ENCODE peak calls at places on chromosomes 5 and 9, in nine cellular contexts. One of them, this sample, is unnamed.

GRCh38 chr5:78522476-78523105 is 126.0 kb downstream of the LHFPL2 start:
- DNase-seq in heart right ventricle: no peak
- DNase-seq in mammary epithelial cell: no peak
- DNase-seq in glutamatergic neuron: no peak
- DNase-seq in fibroblast of the aortic adventitia: no peak
- DNase-seq in RWPE1: no peak
- DNase-seq in lower leg skin: no peak
- DNase-seq in coronary artery: no peak
- DNase-seq in CD8-positive, alpha-beta T cell: no peak
- DNase-seq in this sample: no peak

GRCh38 chr5:154076240-154076922 is 37.6 kb downstream of the MFAP3 start:
- DNase-seq in heart right ventricle: no peak
- DNase-seq in mammary epithelial cell: no peak
- DNase-seq in glutamatergic neuron: no peak
- DNase-seq in fibroblast of the aortic adventitia: no peak
- DNase-seq in RWPE1: no peak
- DNase-seq in lower leg skin: no peak
- DNase-seq in coronary artery: no peak
- DNase-seq in CD8-positive, alpha-beta T cell: no peak
- DNase-seq in this sample: no peak

GRCh38 chr9:93058357-93059096 is at the start of gene SUSD3:
- DNase-seq in heart right ventricle: peak
- DNase-seq in mammary epithelial cell: no peak
- DNase-seq in glutamatergic neuron: peak
- DNase-seq in fibroblast of the aortic adventitia: peak
- DNase-seq in RWPE1: peak
- DNase-seq in lower leg skin: peak
- DNase-seq in coronary artery: no peak
- DNase-seq in CD8-positive, alpha-beta T cell: peak
- DNase-seq in this sample: no peak

GRCh38 chr5:77312411-77312810 is 101.9 kb downstream of the PDE8B start:
- DNase-seq in heart right ventricle: no peak
- DNase-seq in mammary epithelial cell: peak
- DNase-seq in glutamatergic neuron: no peak
- DNase-seq in fibroblast of the aortic adventitia: peak
- DNase-seq in RWPE1: peak
- DNase-seq in lower leg skin: no peak
- DNase-seq in coronary artery: no peak
- DNase-seq in CD8-positive, alpha-beta T cell: no peak
- DNase-seq in this sample: no peak

GRCh38 chr9:7058539-7058938 is 300.8 kb downstream of the KDM4C start:
- DNase-seq in heart right ventricle: no peak
- DNase-seq in mammary epithelial cell: no peak
- DNase-seq in glutamatergic neuron: no peak
- DNase-seq in fibroblast of the aortic adventitia: peak
- DNase-seq in RWPE1: no peak
- DNase-seq in lower leg skin: no peak
- DNase-seq in coronary artery: no peak
- DNase-seq in CD8-positive, alpha-beta T cell: no peak
- DNase-seq in this sample: peak

GRCh38 chr9:37669232-37669631 is 18.5 kb downstream of the FRMPD1 start:
- DNase-seq in heart right ventricle: no peak
- DNase-seq in mammary epithelial cell: peak
- DNase-seq in glutamatergic neuron: no peak
- DNase-seq in fibroblast of the aortic adventitia: no peak
- DNase-seq in RWPE1: no peak
- DNase-seq in lower leg skin: no peak
- DNase-seq in coronary artery: no peak
- DNase-seq in CD8-positive, alpha-beta T cell: no peak
- DNase-seq in this sample: no peak

GRCh38 chr5:36878421-36879088 is 2.0 kb downstream of the NIPBL start:
- DNase-seq in heart right ventricle: no peak
- DNase-seq in mammary epithelial cell: peak
- DNase-seq in glutamatergic neuron: peak
- DNase-seq in fibroblast of the aortic adventitia: peak
- DNase-seq in RWPE1: peak
- DNase-seq in lower leg skin: peak
- DNase-seq in coronary artery: no peak
- DNase-seq in CD8-positive, alpha-beta T cell: no peak
- DNase-seq in this sample: no peak

GRCh38 chr5:77709993-77710392 is 66.1 kb downstream of the TBCA start:
- DNase-seq in heart right ventricle: no peak
- DNase-seq in mammary epithelial cell: no peak
- DNase-seq in glutamatergic neuron: no peak
- DNase-seq in fibroblast of the aortic adventitia: no peak
- DNase-seq in RWPE1: no peak
- DNase-seq in lower leg skin: no peak
- DNase-seq in coronary artery: no peak
- DNase-seq in CD8-positive, alpha-beta T cell: no peak
- DNase-seq in this sample: no peak

GRCh38 chr5:134252671-134253070 is 26.8 kb upstream of the PPP2CA start:
- DNase-seq in heart right ventricle: no peak
- DNase-seq in mammary epithelial cell: peak
- DNase-seq in glutamatergic neuron: no peak
- DNase-seq in fibroblast of the aortic adventitia: peak
- DNase-seq in RWPE1: peak
- DNase-seq in lower leg skin: no peak
- DNase-seq in coronary artery: no peak
- DNase-seq in CD8-positive, alpha-beta T cell: no peak
- DNase-seq in this sample: no peak

GRCh38 chr9:72983512-72984021 is 30.7 kb upstream of the ALDH1A1 start:
- DNase-seq in heart right ventricle: no peak
- DNase-seq in mammary epithelial cell: no peak
- DNase-seq in glutamatergic neuron: no peak
- DNase-seq in fibroblast of the aortic adventitia: peak
- DNase-seq in RWPE1: no peak
- DNase-seq in lower leg skin: no peak
- DNase-seq in coronary artery: no peak
- DNase-seq in CD8-positive, alpha-beta T cell: no peak
- DNase-seq in this sample: no peak

GRCh38 chr9:7536310-7536939 is 263.2 kb downstream of the DMAC1 start:
- DNase-seq in heart right ventricle: peak
- DNase-seq in mammary epithelial cell: peak
- DNase-seq in glutamatergic neuron: peak
- DNase-seq in fibroblast of the aortic adventitia: peak
- DNase-seq in RWPE1: no peak
- DNase-seq in lower leg skin: no peak
- DNase-seq in coronary artery: no peak
- DNase-seq in CD8-positive, alpha-beta T cell: peak
- DNase-seq in this sample: peak

GRCh38 chr9:90300901-90301688 is 341.5 kb downstream of the DIRAS2 start:
- DNase-seq in heart right ventricle: no peak
- DNase-seq in mammary epithelial cell: peak
- DNase-seq in glutamatergic neuron: peak
- DNase-seq in fibroblast of the aortic adventitia: peak
- DNase-seq in RWPE1: peak
- DNase-seq in lower leg skin: peak
- DNase-seq in coronary artery: no peak
- DNase-seq in CD8-positive, alpha-beta T cell: no peak
- DNase-seq in this sample: peak

GRCh38 chr5:146731909-146732659 is 146.5 kb downstream of the PPP2R2B start:
- DNase-seq in heart right ventricle: no peak
- DNase-seq in mammary epithelial cell: peak
- DNase-seq in glutamatergic neuron: no peak
- DNase-seq in fibroblast of the aortic adventitia: peak
- DNase-seq in RWPE1: peak
- DNase-seq in lower leg skin: no peak
- DNase-seq in coronary artery: no peak
- DNase-seq in CD8-positive, alpha-beta T cell: no peak
- DNase-seq in this sample: no peak

GRCh38 chr5:32157078-32157477 is 17.0 kb downstream of the GOLPH3 start:
- DNase-seq in heart right ventricle: no peak
- DNase-seq in mammary epithelial cell: no peak
- DNase-seq in glutamatergic neuron: no peak
- DNase-seq in fibroblast of the aortic adventitia: peak
- DNase-seq in RWPE1: no peak
- DNase-seq in lower leg skin: no peak
- DNase-seq in coronary artery: no peak
- DNase-seq in CD8-positive, alpha-beta T cell: no peak
- DNase-seq in this sample: no peak

GRCh38 chr5:177300236-177300880 is 3.2 kb downstream of the RAB24 start:
- DNase-seq in heart right ventricle: no peak
- DNase-seq in mammary epithelial cell: peak
- DNase-seq in glutamatergic neuron: no peak
- DNase-seq in fibroblast of the aortic adventitia: peak
- DNase-seq in RWPE1: peak
- DNase-seq in lower leg skin: peak
- DNase-seq in coronary artery: peak
- DNase-seq in CD8-positive, alpha-beta T cell: peak
- DNase-seq in this sample: no peak
- TF ChIP-seq CTCF in heart right ventricle: no peak
- TF ChIP-seq CTCF in mammary epithelial cell: no peak
- TF ChIP-seq CTCF in glutamatergic neuron: no peak
- TF ChIP-seq CTCF in fibroblast of the aortic adventitia: peak
- TF ChIP-seq CTCF in RWPE1: no peak
- TF ChIP-seq CTCF in lower leg skin: no peak
- TF ChIP-seq CTCF in coronary artery: no peak
- TF ChIP-seq CTCF in CD8-positive, alpha-beta T cell: no peak
- TF ChIP-seq CTCF in this sample: peak

DNA sequence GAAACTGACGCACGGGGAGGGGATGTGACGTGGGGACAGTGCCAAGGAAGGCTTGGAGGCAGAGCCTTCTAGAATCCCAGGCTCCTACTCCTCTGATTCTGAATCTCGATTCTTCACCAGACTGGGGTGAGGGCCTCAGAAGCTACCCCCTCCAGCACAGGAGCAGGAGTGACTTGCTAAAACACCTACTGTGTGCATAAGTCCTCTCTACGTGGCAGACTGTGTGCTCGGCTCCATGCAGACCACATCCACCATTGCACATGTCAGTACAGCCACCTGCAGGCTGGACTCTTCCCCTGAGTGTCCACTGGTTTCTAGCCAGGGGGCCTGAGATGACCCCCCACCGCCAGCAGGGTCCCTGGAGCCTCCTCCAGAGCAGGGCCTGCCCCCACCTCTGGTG is 71.2 kb upstream of the SARDH start:
- DNase-seq in heart right ventricle: no peak
- DNase-seq in mammary epithelial cell: no peak
- DNase-seq in glutamatergic neuron: no peak
- DNase-seq in fibroblast of the aortic adventitia: no peak
- DNase-seq in RWPE1: no peak
- DNase-seq in lower leg skin: no peak
- DNase-seq in coronary artery: no peak
- DNase-seq in CD8-positive, alpha-beta T cell: no peak
- DNase-seq in this sample: no peak
- TF ChIP-seq CTCF in heart right ventricle: no peak
- TF ChIP-seq CTCF in mammary epithelial cell: no peak
- TF ChIP-seq CTCF in glutamatergic neuron: no peak
- TF ChIP-seq CTCF in fibroblast of the aortic adventitia: no peak
- TF ChIP-seq CTCF in RWPE1: no peak
- TF ChIP-seq CTCF in lower leg skin: no peak
- TF ChIP-seq CTCF in coronary artery: no peak
- TF ChIP-seq CTCF in CD8-positive, alpha-beta T cell: no peak
- TF ChIP-seq CTCF in this sample: no peak

GRCh38 chr5:132870801-132871200 is 2.7 kb upstream of the LEAP2 start:
- DNase-seq in heart right ventricle: no peak
- DNase-seq in mammary epithelial cell: no peak
- DNase-seq in glutamatergic neuron: no peak
- DNase-seq in fibroblast of the aortic adventitia: no peak
- DNase-seq in RWPE1: no peak
- DNase-seq in lower leg skin: no peak
- DNase-seq in coronary artery: no peak
- DNase-seq in CD8-positive, alpha-beta T cell: no peak
- DNase-seq in this sample: no peak

GRCh38 chr5:132867046-132867451 is 607 bp downstream of the UQCRQ start:
- DNase-seq in heart right ventricle: no peak
- DNase-seq in mammary epithelial cell: no peak
- DNase-seq in glutamatergic neuron: no peak
- DNase-seq in fibroblast of the aortic adventitia: no peak
- DNase-seq in RWPE1: no peak
- DNase-seq in lower leg skin: no peak
- DNase-seq in coronary artery: no peak
- DNase-seq in CD8-positive, alpha-beta T cell: no peak
- DNase-seq in this sample: no peak

GRCh38 chr5:132868754-132869153 is 2.3 kb downstream of the UQCRQ start:
- DNase-seq in heart right ventricle: no peak
- DNase-seq in mammary epithelial cell: no peak
- DNase-seq in glutamatergic neuron: no peak
- DNase-seq in fibroblast of the aortic adventitia: no peak
- DNase-seq in RWPE1: no peak
- DNase-seq in lower leg skin: no peak
- DNase-seq in coronary artery: no peak
- DNase-seq in CD8-positive, alpha-beta T cell: no peak
- DNase-seq in this sample: no peak

GRCh38 chr5:132866342-132867045 is at the start of the genes GDF9 and UQCRQ:
- DNase-seq in heart right ventricle: peak
- DNase-seq in mammary epithelial cell: peak
- DNase-seq in glutamatergic neuron: peak
- DNase-seq in fibroblast of the aortic adventitia: peak
- DNase-seq in RWPE1: peak
- DNase-seq in lower leg skin: peak
- DNase-seq in coronary artery: peak
- DNase-seq in CD8-positive, alpha-beta T cell: peak
- DNase-seq in this sample: peak

GRCh38 chr5:132865668-132866341 is 464 bp downstream of the GDF9 start:
- DNase-seq in heart right ventricle: no peak
- DNase-seq in mammary epithelial cell: no peak
- DNase-seq in glutamatergic neuron: no peak
- DNase-seq in fibroblast of the aortic adventitia: no peak
- DNase-seq in RWPE1: no peak
- DNase-seq in lower leg skin: no peak
- DNase-seq in coronary artery: no peak
- DNase-seq in CD8-positive, alpha-beta T cell: no peak
- DNase-seq in this sample: no peak
- TF ChIP-seq CTCF in heart right ventricle: no peak
- TF ChIP-seq CTCF in mammary epithelial cell: no peak
- TF ChIP-seq CTCF in glutamatergic neuron: no peak
- TF ChIP-seq CTCF in fibroblast of the aortic adventitia: no peak
- TF ChIP-seq CTCF in RWPE1: no peak
- TF ChIP-seq CTCF in lower leg skin: no peak
- TF ChIP-seq CTCF in coronary artery: no peak
- TF ChIP-seq CTCF in CD8-positive, alpha-beta T cell: no peak
- TF ChIP-seq CTCF in this sample: no peak

GRCh38 chr5:170267431-170268152 is 30.0 kb downstream of the LCP2 start:
- DNase-seq in heart right ventricle: peak
- DNase-seq in mammary epithelial cell: peak
- DNase-seq in glutamatergic neuron: peak
- DNase-seq in fibroblast of the aortic adventitia: peak
- DNase-seq in RWPE1: peak
- DNase-seq in lower leg skin: peak
- DNase-seq in coronary artery: no peak
- DNase-seq in CD8-positive, alpha-beta T cell: peak
- DNase-seq in this sample: peak

GRCh38 chr5:170268884-170269283 is 28.7 kb downstream of the LCP2 start:
- DNase-seq in heart right ventricle: no peak
- DNase-seq in mammary epithelial cell: no peak
- DNase-seq in glutamatergic neuron: no peak
- DNase-seq in fibroblast of the aortic adventitia: no peak
- DNase-seq in RWPE1: no peak
- DNase-seq in lower leg skin: no peak
- DNase-seq in coronary artery: no peak
- DNase-seq in CD8-positive, alpha-beta T cell: no peak
- DNase-seq in this sample: no peak

GRCh38 chr5:170269579-170269978 is 28.0 kb downstream of the LCP2 start:
- DNase-seq in heart right ventricle: no peak
- DNase-seq in mammary epithelial cell: no peak
- DNase-seq in glutamatergic neuron: no peak
- DNase-seq in fibroblast of the aortic adventitia: no peak
- DNase-seq in RWPE1: no peak
- DNase-seq in lower leg skin: no peak
- DNase-seq in coronary artery: no peak
- DNase-seq in CD8-positive, alpha-beta T cell: peak
- DNase-seq in this sample: no peak

GRCh38 chr5:170266570-170267379 is 30.8 kb downstream of the LCP2 start:
- DNase-seq in heart right ventricle: no peak
- DNase-seq in mammary epithelial cell: no peak
- DNase-seq in glutamatergic neuron: peak
- DNase-seq in fibroblast of the aortic adventitia: no peak
- DNase-seq in RWPE1: no peak
- DNase-seq in lower leg skin: peak
- DNase-seq in coronary artery: no peak
- DNase-seq in CD8-positive, alpha-beta T cell: peak
- DNase-seq in this sample: no peak

GRCh38 chr5:170268153-170268689 is 29.4 kb downstream of the LCP2 start:
- DNase-seq in heart right ventricle: no peak
- DNase-seq in mammary epithelial cell: no peak
- DNase-seq in glutamatergic neuron: no peak
- DNase-seq in fibroblast of the aortic adventitia: no peak
- DNase-seq in RWPE1: no peak
- DNase-seq in lower leg skin: no peak
- DNase-seq in coronary artery: no peak
- DNase-seq in CD8-positive, alpha-beta T cell: no peak
- DNase-seq in this sample: no peak
- TF ChIP-seq CTCF in heart right ventricle: no peak
- TF ChIP-seq CTCF in mammary epithelial cell: no peak
- TF ChIP-seq CTCF in glutamatergic neuron: peak
- TF ChIP-seq CTCF in fibroblast of the aortic adventitia: no peak
- TF ChIP-seq CTCF in RWPE1: peak
- TF ChIP-seq CTCF in lower leg skin: no peak
- TF ChIP-seq CTCF in coronary artery: no peak
- TF ChIP-seq CTCF in CD8-positive, alpha-beta T cell: no peak
- TF ChIP-seq CTCF in this sample: no peak